ENCODE peak calls at places on chromosomes 2 and 18, in nine cellular contexts. S, H, C, T, Q, P, X, Z and L are unnamed samples.

GRCh38 chr2:96316999-96317398 is 8.1 kb upstream of the ITPRIPL1 start:
- DNase-seq in S (no peak), H (no peak), C (no peak), T (no peak), Q (no peak), P (no peak), X (no peak), Z (no peak), L (no peak)

GRCh38 chr2:25041307-25041927 is 459 bp upstream of the EFR3B start:
- DNase-seq in S (peak), H (peak), C (peak), T (peak), Q (peak), P (peak), X (peak), Z (no peak), L (peak)

GRCh38 chr2:85433511-85434089 is 15.1 kb downstream of the SH2D6 start:
- DNase-seq in S (peak), H (peak), C (no peak), T (peak), Q (peak), P (peak), X (peak), Z (no peak), L (peak)

GRCh38 chr2:1910562-1911256 is 166.4 kb upstream of the PXDN start:
- DNase-seq in S (no peak), H (no peak), C (no peak), T (peak), Q (peak), P (no peak), X (peak), Z (no peak), L (peak)

GRCh38 chr2:121205321-121205942 is 79.6 kb downstream of the TFCP2L1 start:
- DNase-seq in S (peak), H (no peak), C (no peak), T (peak), Q (peak), P (peak), X (no peak), Z (no peak), L (no peak)

GRCh38 chr18:473687-474265 is 26.7 kb downstream of the COLEC12 start:
- DNase-seq in S (no peak), H (no peak), C (no peak), T (no peak), Q (no peak), P (no peak), X (no peak), Z (no peak), L (peak)

GRCh38 chr2:241417626-241418025 is 61.5 kb downstream of the FARP2 start:
- DNase-seq in S (no peak), H (no peak), C (no peak), T (no peak), Q (no peak), P (no peak), X (no peak), Z (no peak), L (no peak)

GRCh38 chr2:45710468-45710867 is 59.0 kb downstream of the PRKCE start:
- DNase-seq in S (no peak), H (no peak), C (no peak), T (no peak), Q (no peak), P (no peak), X (no peak), Z (no peak), L (no peak)

GRCh38 chr2:49296107-49296506 is 141.8 kb upstream of the FSHR start:
- DNase-seq in S (no peak), H (no peak), C (no peak), T (no peak), Q (no peak), P (no peak), X (no peak), Z (no peak), L (no peak)

GRCh38 chr2:222982010-222982908 is 69.7 kb upstream of the KCNE4 start:
- DNase-seq in S (peak), H (peak), C (no peak), T (peak), Q (peak), P (no peak), X (peak), Z (no peak), L (peak)

GRCh38 chr2:113966171-113966570 is 76.3 kb downstream of the ACTR3 start:
- DNase-seq in S (no peak), H (no peak), C (no peak), T (no peak), Q (no peak), P (no peak), X (no peak), Z (no peak), L (no peak)

GRCh38 chr2:40403233-40403841 is 48.6 kb downstream of the SLC8A1 start:
- DNase-seq in S (no peak), H (peak), C (no peak), T (peak), Q (peak), P (no peak), X (no peak), Z (no peak), L (peak)

GRCh38 chr2:239277401-239278085 is 123.3 kb downstream of the HDAC4 start:
- DNase-seq in S (peak), H (no peak), C (peak), T (no peak), Q (no peak), P (no peak), X (no peak), Z (no peak), L (no peak)

GRCh38 chr2:169038338-169038757 is 7.2 kb upstream of the ABCB11 start:
- DNase-seq in S (no peak), H (no peak), C (no peak), T (peak), Q (peak), P (no peak), X (no peak), Z (no peak), L (peak)

GRCh38 chr2:224457408-224458096 is 55.6 kb upstream of the FAM124B start:
- DNase-seq in S (no peak), H (no peak), C (no peak), T (no peak), Q (no peak), P (no peak), X (no peak), Z (no peak), L (no peak)

GRCh38 chr2:240705204-240705781 is 13.6 kb downstream of the AQP12A start:
- DNase-seq in S (no peak), H (no peak), C (no peak), T (no peak), Q (no peak), P (peak), X (no peak), Z (no peak), L (no peak)

GRCh38 chr18:26901020-26901419 is 35.5 kb upstream of the AQP4 start:
- DNase-seq in S (no peak), H (no peak), C (no peak), T (no peak), Q (no peak), P (no peak), X (no peak), Z (no peak), L (no peak)

GRCh38 chr18:28725876-28726275 is 548.9 kb upstream of the CDH2 start:
- DNase-seq in S (no peak), H (peak), C (no peak), T (peak), Q (no peak), P (no peak), X (no peak), Z (no peak), L (no peak)

GRCh38 chr2:32810909-32811495 is 135.8 kb upstream of the LTBP1 start:
- DNase-seq in S (no peak), H (no peak), C (no peak), T (no peak), Q (no peak), P (no peak), X (no peak), Z (no peak), L (peak)

GRCh38 chr2:132547089-132547687 is 122.8 kb downstream of the LYPD1 start:
- DNase-seq in S (peak), H (peak), C (no peak), T (peak), Q (peak), P (no peak), X (peak), Z (peak), L (peak)

GRCh38 chr2:137888845-137889244 is 75.4 kb upstream of the HNMT start:
- DNase-seq in S (peak), H (no peak), C (no peak), T (peak), Q (peak), P (no peak), X (peak), Z (no peak), L (peak)

GRCh38 chr2:198441246-198441645 is 636.9 kb downstream of the PLCL1 start:
- DNase-seq in S (no peak), H (peak), C (no peak), T (peak), Q (no peak), P (no peak), X (no peak), Z (no peak), L (no peak)

GRCh38 chr2:240875228-240876034 is 6.8 kb downstream of the AGXT start:
- DNase-seq in S (no peak), H (no peak), C (no peak), T (no peak), Q (no peak), P (no peak), X (no peak), Z (no peak), L (no peak)

GRCh38 chr2:4130651-4131050 is 427.3 kb downstream of the DCDC2C start:
- DNase-seq in S (no peak), H (no peak), C (no peak), T (no peak), Q (no peak), P (no peak), X (no peak), Z (no peak), L (no peak)

GRCh38 chr18:24189007-24189528 is 50.2 kb downstream of the CABYR start:
- DNase-seq in S (no peak), H (peak), C (no peak), T (no peak), Q (peak), P (no peak), X (no peak), Z (peak), L (peak)

GRCh38 chr2:196195758-196196157 is 24.4 kb upstream of the STK17B start:
- DNase-seq in S (no peak), H (no peak), C (no peak), T (no peak), Q (no peak), P (no peak), X (no peak), Z (no peak), L (no peak)
- H3K4me3 ChIP-seq in S (no peak), H (no peak), C (no peak), T (no peak), Q (no peak), P (no peak), X (no peak), Z (no peak), L (no peak)

DNA sequence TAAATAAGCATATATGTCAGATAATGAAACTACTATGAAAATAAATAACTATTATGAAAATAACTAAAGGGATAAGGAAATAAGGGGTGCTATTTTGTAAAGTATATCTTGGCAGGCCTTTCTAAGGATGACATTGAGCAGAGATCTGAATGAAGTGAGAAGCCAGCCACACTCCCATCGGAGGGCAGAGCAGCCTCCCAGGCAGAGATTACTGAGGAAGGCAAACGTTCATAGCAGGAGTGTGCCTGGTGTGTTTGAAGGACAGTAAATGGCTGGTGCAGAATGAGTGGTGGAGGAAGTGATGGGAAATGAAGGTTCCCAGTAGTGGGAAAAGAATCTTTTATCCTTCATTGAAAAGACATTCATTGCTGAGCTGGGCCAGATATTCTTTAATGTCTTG is 62.5 kb downstream of the SPHKAP start:
- DNase-seq in S (no peak), H (no peak), C (no peak), T (no peak), Q (no peak), P (no peak), X (no peak), Z (no peak), L (no peak)
- TF ChIP-seq CTCF in S (no peak), H (no peak), C (no peak), T (no peak), Q (no peak), P (no peak), X (no peak), Z (no peak), L (no peak)

DNA sequence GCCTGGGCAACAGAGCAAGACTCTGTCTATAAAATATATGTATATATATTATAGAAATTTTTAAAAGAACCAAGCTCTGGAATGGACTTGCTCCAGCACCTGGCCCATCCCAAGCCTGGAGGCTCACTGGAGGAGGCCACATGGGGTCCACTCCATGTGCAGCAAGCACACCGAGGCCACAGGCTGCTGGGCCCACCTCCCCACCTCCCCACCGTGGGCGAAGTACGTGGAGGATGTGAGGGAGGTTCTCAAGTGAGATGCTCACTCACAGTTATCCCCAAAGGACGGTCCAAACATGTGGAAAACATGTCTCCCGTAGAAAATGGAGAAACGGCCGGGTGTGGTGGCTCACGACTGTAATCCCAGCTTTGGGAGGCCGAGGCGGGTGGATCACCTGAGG is 13.9 kb upstream of the RAB17 start:
- DNase-seq in S (no peak), H (no peak), C (no peak), T (no peak), Q (no peak), P (no peak), X (no peak), Z (no peak), L (no peak)
- H3K4me3 ChIP-seq in S (no peak), H (no peak), C (no peak), T (no peak), Q (no peak), P (no peak), X (no peak), Z (no peak), L (no peak)

GRCh38 chr18:75208836-75209128 is 157 bp downstream of the PTGR3 start:
- DNase-seq in S (peak), H (no peak), C (no peak), T (no peak), Q (no peak), P (no peak), X (no peak), Z (no peak), L (no peak)
- TF ChIP-seq CTCF in S (no peak), H (no peak), C (no peak), T (no peak), Q (no peak), P (no peak), X (no peak), Z (no peak), L (no peak)

DNA sequence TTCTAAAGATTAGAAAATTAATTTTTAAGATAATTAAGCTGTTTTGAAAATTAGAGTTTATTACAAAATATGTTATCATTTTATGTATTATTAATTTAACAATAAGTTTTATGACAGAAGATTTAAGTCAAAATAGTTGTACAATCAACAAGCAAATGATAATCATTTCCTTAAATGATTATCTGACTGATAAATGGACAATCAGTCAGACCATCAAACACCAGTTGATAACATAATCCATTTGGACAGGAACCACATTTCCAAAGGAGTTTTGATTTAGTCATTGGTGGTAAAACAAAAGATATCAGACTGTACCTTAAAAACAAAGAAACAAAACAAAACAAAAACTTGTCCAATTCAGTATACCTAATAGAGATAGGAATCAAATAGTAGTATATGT is 1.9 kb downstream of the TFPI start:
- DNase-seq in S (no peak), H (no peak), C (no peak), T (no peak), Q (no peak), P (no peak), X (no peak), Z (no peak), L (peak)
- H3K4me3 ChIP-seq in S (peak), H (peak), C (no peak), T (peak), Q (peak), P (peak), X (no peak), Z (no peak), L (peak)

DNA sequence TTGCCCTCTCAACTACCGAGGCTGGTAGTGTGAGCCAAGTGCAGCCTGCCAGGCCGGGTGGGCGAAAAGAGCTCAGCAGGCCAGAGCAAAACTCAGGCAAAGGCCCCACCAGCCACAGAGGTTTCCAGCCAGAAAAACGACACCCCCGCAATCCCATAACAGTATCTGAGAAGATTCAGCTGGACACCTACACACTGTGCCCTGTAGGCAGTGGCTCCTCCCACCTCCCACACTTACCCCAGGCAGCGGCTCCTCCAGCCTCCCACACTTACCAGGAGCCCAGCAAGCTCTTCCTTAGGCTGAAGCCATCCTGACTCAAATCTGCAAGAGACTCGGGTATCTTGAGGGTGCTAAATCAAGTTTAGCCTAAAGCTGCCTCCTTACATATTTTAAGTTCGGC is 15.6 kb upstream of the TMEM18 start:
- DNase-seq in S (no peak), H (no peak), C (no peak), T (no peak), Q (no peak), P (no peak), X (no peak), Z (no peak), L (no peak)
- TF ChIP-seq CTCF in S (no peak), H (no peak), C (no peak), T (no peak), Q (no peak), P (no peak), X (no peak), Z (no peak), L (no peak)